ENCODE peak calls at places on chromosomes 12 and 14, in six cellular contexts. K is suprapubic skin; Y is CD8-positive, alpha-beta T cell; A is astrocyte of the cerebellum; O is right atrium auricular region; X is body of pancreas. R is an unnamed sample.

GRCh38 chr14:39467889-39468524 is 35.8 kb upstream of the FBXO33 start:
- DNase-seq in X (no peak), Y (no peak), O (no peak), K (no peak), A (no peak), R (no peak)

GRCh38 chr12:64323006-64323405 is 67.6 kb downstream of the C12orf56 start:
- DNase-seq in Y (no peak), K (no peak), X (no peak), O (no peak), A (no peak), R (no peak)

GRCh38 chr12:119229837-119230236 is 51.1 kb downstream of the HSPB8 start:
- DNase-seq in A (no peak), Y (no peak), X (peak; percentile 7), O (peak; percentile 67), K (no peak), R (peak; percentile 1)

GRCh38 chr12:39990122-39991101 is 115.5 kb downstream of the SLC2A13 start:
- DNase-seq in A (no peak), Y (peak; percentile 66), K (peak; percentile 77), O (peak; percentile 63), X (peak; percentile 78), R (peak; percentile 2)

GRCh38 chr14:50545618-50546017 is 13.2 kb upstream of the MAP4K5 start:
- DNase-seq in Y (no peak), X (peak; percentile 47), K (no peak), A (no peak), O (no peak), R (no peak)

GRCh38 chr12:90938451-90938850 is 16.5 kb downstream of the CCER1 start:
- DNase-seq in O (no peak), K (no peak), Y (no peak), X (no peak), A (no peak), R (no peak)

GRCh38 chr12:132239392-132239791 is 90.0 kb downstream of the GALNT9 start:
- DNase-seq in K (no peak), X (no peak), A (no peak), Y (no peak), O (no peak), R (no peak)

GRCh38 chr12:92139634-92140555 is 5.8 kb downstream of the BTG1 start:
- DNase-seq in K (no peak), Y (no peak), A (no peak), O (no peak), X (no peak), R (no peak)

GRCh38 chr12:131723532-131723931 is 12.6 kb downstream of the SFSWAP start:
- DNase-seq in A (no peak), Y (no peak), O (peak; percentile 9), K (no peak), X (no peak), R (no peak)

GRCh38 chr12:45243963-45244362 is 28.1 kb downstream of the ANO6 start:
- DNase-seq in O (no peak), A (no peak), K (no peak), X (no peak), Y (no peak), R (no peak)

GRCh38 chr14:75277000-75277795 is 1.4 kb upstream of the FOS start:
- DNase-seq in O (peak; percentile 99), K (peak; percentile 97), Y (peak; percentile 68), X (peak; percentile 94), A (no peak), R (no peak)

GRCh38 chr12:22283508-22283907 is 51.0 kb downstream of the ST8SIA1 start:
- DNase-seq in A (no peak), Y (no peak), O (no peak), X (no peak), K (no peak), R (no peak)

GRCh38 chr12:52200783-52201519 is 9.1 kb upstream of the KRT80 start:
- DNase-seq in O (no peak), K (no peak), X (no peak), A (no peak), Y (no peak), R (no peak)
- H3K4me3 ChIP-seq in O (no peak overlapping the region), K (no peak overlapping the region), X (no peak overlapping the region), A (no peak overlapping the region), Y (no peak overlapping the region), R (no peak overlapping the region)

DNA sequence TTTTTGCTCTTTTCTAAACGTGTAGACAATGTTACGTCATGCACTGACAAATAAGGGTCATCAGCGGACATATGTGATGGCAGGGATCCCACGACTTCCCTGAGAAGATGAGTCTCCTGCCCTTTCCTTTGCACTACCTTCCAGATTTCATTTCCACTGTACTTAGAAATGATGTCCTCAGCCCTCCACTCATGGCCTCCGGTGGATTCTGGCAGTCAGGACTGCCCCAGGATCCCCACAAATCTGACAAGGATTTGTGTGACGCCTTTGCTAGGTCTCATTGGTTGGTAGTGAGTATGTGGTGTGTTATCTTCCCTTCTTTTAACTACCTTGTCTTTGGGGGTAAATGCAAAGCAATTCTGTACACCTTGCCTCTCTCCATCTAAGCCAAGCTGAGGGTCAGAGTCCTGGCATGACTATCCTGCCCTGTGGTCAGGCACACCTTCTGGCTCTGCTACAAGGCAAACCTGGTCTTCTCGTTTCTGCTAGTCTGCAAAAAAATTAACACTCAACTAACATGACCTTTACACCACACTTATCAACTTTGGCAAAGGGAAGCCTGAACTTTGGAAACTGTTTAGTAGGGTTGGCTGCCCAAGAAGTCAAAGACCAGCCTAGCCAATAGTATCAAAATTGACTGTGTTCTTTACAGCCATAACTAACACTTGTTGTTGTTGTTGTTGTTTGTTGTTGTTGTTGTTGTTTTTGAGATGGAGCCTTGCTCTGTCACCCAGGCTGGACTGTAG is 17.3 kb upstream of the DHRS4 start:
- DNase-seq in Y (no peak), K (no peak), X (peak; percentile 69), O (no peak), A (no peak), R (no peak)
- H3K4me3 ChIP-seq in Y (no peak overlapping the region), K (no peak overlapping the region), X (no peak overlapping the region), O (no peak overlapping the region), A (no peak overlapping the region), R (no peak overlapping the region)

GRCh38 chr12:14256555-14257169 is 108.8 kb upstream of the ATF7IP start:
- DNase-seq in K (peak; percentile 91), O (peak; percentile 90), X (peak; percentile 87), Y (peak; percentile 81), A (peak; percentile 60), R (peak; percentile 73)
- H3K4me3 ChIP-seq in K (no peak overlapping the region), O (no peak overlapping the region), X (no peak overlapping the region), Y (peak overlapping the region; percentile 17), A (no peak overlapping the region), R (no peak overlapping the region)

GRCh38 chr14:37591941-37592287 is 3.1 kb downstream of the FOXA1 start:
- DNase-seq in O (no peak), A (no peak), Y (no peak), K (no peak), X (no peak), R (no peak)
- H3K4me3 ChIP-seq in O (no peak overlapping the region), A (no peak overlapping the region), Y (no peak overlapping the region), K (peak overlapping the region; percentile 4), X (no peak overlapping the region), R (no peak overlapping the region)

GRCh38 chr12:113064395-113065125 is 8.0 kb downstream of the DTX1 start:
- DNase-seq in O (no peak), X (no peak), Y (no peak), A (no peak), K (no peak), R (no peak)

GRCh38 chr12:113060336-113060960 is 3.9 kb downstream of the DTX1 start:
- DNase-seq in O (no peak), A (no peak), X (no peak), K (no peak), Y (no peak), R (no peak)

GRCh38 chr12:113061061-113061694 is 4.6 kb downstream of the DTX1 start:
- DNase-seq in Y (no peak), A (no peak), X (no peak), K (no peak), O (no peak), R (no peak)

GRCh38 chr12:113063396-113064350 is 7.1 kb downstream of the DTX1 start:
- DNase-seq in K (no peak), X (no peak), Y (no peak), O (no peak), A (no peak), R (no peak)

DNA sequence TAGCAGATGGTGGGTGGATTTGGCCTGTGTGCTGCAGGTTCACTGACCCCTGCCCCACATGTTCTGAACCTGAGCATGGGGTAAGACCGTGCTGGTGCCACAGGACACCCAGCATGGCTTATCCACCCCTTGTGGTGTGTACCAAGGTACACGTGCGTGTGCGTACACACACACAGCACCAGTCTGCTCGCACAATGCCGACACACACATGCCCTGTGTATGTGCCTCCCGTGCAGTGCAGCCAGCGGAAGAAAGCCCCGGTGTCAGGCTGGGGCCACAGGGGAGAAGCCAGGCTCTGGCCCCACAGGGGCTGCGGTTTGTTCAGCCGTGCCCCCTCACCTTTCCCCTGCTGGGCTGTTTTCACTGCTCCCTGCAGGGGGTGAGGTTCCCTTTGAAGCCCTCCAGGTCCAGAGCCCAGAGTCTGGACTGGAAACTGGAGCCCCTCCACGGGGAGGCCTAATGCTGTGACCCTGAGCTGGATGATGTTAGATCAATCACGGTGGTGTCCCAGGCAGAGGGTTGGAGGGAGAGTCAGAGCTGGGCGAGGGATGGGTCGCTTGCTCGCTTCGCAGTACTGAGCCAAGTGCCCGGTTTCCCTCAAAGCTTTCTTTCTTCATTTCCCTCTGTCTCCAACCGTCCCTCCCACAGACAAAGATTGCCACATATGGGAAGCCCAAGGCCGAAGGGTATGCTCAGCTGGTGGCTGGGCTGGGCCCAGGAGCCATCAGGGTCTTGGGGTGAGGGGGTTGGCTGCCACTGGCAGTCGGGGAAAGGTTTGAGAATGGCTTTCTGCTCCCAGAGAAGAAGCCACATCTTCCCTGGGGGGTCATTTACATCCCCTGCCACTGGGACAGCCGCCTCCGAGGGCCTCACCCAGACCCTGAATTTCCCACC is 6.2 kb downstream of the DTX1 start:
- DNase-seq in O (no peak), A (no peak), K (no peak), Y (no peak), X (no peak), R (no peak)
- H3K4me3 ChIP-seq in O (no peak overlapping the region), A (no peak overlapping the region), K (no peak overlapping the region), Y (no peak overlapping the region), X (no peak overlapping the region), R (no peak overlapping the region)

GRCh38 chr12:67993143-67993542 is 3.9 kb downstream of the IFNG-AS1 start:
- DNase-seq in X (no peak), K (no peak), Y (no peak), O (no peak), A (no peak), R (no peak)

GRCh38 chr12:67989184-67989965 is at the start of gene IFNG-AS1:
- DNase-seq in X (no peak), A (no peak), K (no peak), Y (peak; percentile 62), O (no peak), R (no peak)

GRCh38 chr12:67991158-67991557 is 1.9 kb downstream of the IFNG-AS1 start:
- DNase-seq in Y (peak; percentile 56), X (no peak), K (no peak), O (no peak), A (no peak), R (no peak)

GRCh38 chr12:67986632-67987031 is 2.6 kb upstream of the IFNG-AS1 start:
- DNase-seq in O (no peak), Y (no peak), A (no peak), X (no peak), K (no peak), R (no peak)

DNA sequence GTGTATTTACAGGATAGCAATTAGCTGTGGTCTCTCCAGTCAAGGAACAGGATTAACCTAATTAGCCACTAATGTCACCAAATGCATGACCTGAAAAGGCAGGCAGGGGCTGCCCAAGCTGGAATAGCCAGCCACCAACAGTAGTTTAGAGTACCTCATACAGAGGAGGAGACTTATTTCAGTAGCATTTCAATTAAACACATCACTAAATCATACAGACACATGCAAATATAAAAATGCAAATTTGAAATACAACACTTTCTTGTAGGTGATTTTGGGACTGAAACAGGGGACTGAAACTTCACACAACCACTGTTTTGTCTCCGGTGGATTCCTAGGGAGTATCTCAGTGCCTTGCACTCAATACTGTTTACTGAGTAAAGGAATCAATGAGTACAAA is 647 bp upstream of the IFNG-AS1 start:
- DNase-seq in X (no peak), K (no peak), A (no peak), Y (no peak), O (no peak), R (no peak)
- H3K4me3 ChIP-seq in X (no peak overlapping the region), K (no peak overlapping the region), A (no peak overlapping the region), Y (no peak overlapping the region), O (no peak overlapping the region), R (no peak overlapping the region)

R was measured in AG04450.